ENCODE peak calls at places on chromosomes 2 and 18, in ten cellular contexts. F, Q, X, W, U, S, L, N, B and J are unnamed samples.

GRCh38 chr18:36519358-36519757 is 221.8 kb downstream of the FHOD3 start:
- DNase-seq in F (no peak), Q (peak; percentile 26), X (no peak), W (no peak), U (no peak), S (peak; percentile 66), L (peak; percentile 82), N (peak; percentile 73), B (peak; percentile 24), J (no peak)

GRCh38 chr2:11073251-11073650 is 82.0 kb upstream of the SLC66A3 start:
- DNase-seq in F (peak; percentile 70), Q (peak; percentile 73), X (no peak), W (peak; percentile 11), U (no peak), S (no peak), L (no peak), N (peak; percentile 9), B (no peak), J (no peak)

GRCh38 chr2:98615481-98615880 is 7.1 kb downstream of the UNC50 start:
- DNase-seq in F (no peak), Q (no peak), X (no peak), W (no peak), U (no peak), S (no peak), L (no peak), N (peak; percentile 17), B (no peak), J (no peak)

GRCh38 chr2:182836451-182836850 is 30.0 kb downstream of the FRZB start:
- DNase-seq in F (no peak), Q (no peak), X (no peak), W (no peak), U (no peak), S (no peak), L (no peak), N (no peak), B (no peak), J (no peak)

GRCh38 chr2:235142588-235142987 is 190.8 kb downstream of the SH3BP4 start:
- DNase-seq in F (no peak), Q (no peak), X (no peak), W (no peak), U (no peak), S (no peak), L (no peak), N (no peak), B (no peak), J (no peak)

GRCh38 chr2:128637481-128638155 is 318.9 kb upstream of the HS6ST1 start:
- DNase-seq in F (peak; percentile 20), Q (no peak), X (no peak), W (no peak), U (no peak), S (no peak), L (no peak), N (no peak), B (no peak), J (no peak)

GRCh38 chr2:7012141-7012809 is 95.1 kb downstream of the RNF144A start:
- DNase-seq in F (no peak), Q (peak; percentile 74), X (no peak), W (peak; percentile 80), U (peak; percentile 45), S (no peak), L (peak; percentile 89), N (no peak), B (no peak), J (peak; percentile 68)

GRCh38 chr2:189579585-189579984 is 1.0 kb downstream of the SLC40A1 start:
- DNase-seq in F (no peak), Q (peak; percentile 69), X (no peak), W (no peak), U (no peak), S (no peak), L (no peak), N (no peak), B (no peak), J (no peak)

GRCh38 chr18:59547691-59548182 is 149.5 kb downstream of the CCBE1 start:
- DNase-seq in F (no peak), Q (peak; percentile 98), X (no peak), W (no peak), U (no peak), S (peak; percentile 20), L (peak; percentile 73), N (peak; percentile 78), B (peak; percentile 82), J (no peak)

GRCh38 chr18:12769644-12770440 is 67.0 kb downstream of the PSMG2 start:
- DNase-seq in F (no peak), Q (peak; percentile 57), X (no peak), W (no peak), U (no peak), S (no peak), L (no peak), N (peak; percentile 13), B (no peak), J (no peak)